ENCODE peak calls at places on chromosomes 3 and 15, in five cellular contexts. P is IMR-90, F is heart left ventricle, I is ovary, J is lower lobe of right lung. E is an unnamed sample.

GRCh38 chr15:96367436-96368200 is 37.1 kb downstream of the NR2F2 start:
- DNase-seq in J (no peak), F (no peak), P (no peak), I (no peak), E (no peak)

GRCh38 chr3:196948442-196949365 is 6.4 kb upstream of the NCBP2 start:
- DNase-seq in F (no peak), P (no peak), I (no peak), J (no peak), E (no peak)

GRCh38 chr3:131731709-131732108 is 228.9 kb upstream of the MRPL3 start:
- DNase-seq in F (no peak), J (no peak), P (no peak), I (no peak), E (no peak)

GRCh38 chr3:23664459-23664858 is 141.3 kb upstream of the UBE2E1 start:
- DNase-seq in F (no peak), P (peak), J (no peak), I (no peak), E (no peak)

GRCh38 chr3:134037168-134037567 is 7.4 kb upstream of the SLCO2A1 start:
- DNase-seq in I (no peak), F (no peak), J (no peak), P (no peak), E (no peak)

GRCh38 chr15:89812126-89812846 is 2.4 kb downstream of the ANPEP start:
- DNase-seq in P (no peak), I (no peak), J (peak), F (peak), E (peak)

GRCh38 chr3:66097647-66098046 is 58.9 kb upstream of the MAGI1 start:
- DNase-seq in P (no peak), F (no peak), I (no peak), J (no peak), E (no peak)

GRCh38 chr15:43958894-43959330 is 132.1 kb downstream of the WDR76 start:
- DNase-seq in P (peak), I (no peak), F (no peak), J (no peak), E (no peak)

GRCh38 chr3:173913397-173913796 is 515.9 kb downstream of the NLGN1 start:
- DNase-seq in I (no peak), P (peak), F (peak), J (no peak), E (no peak)

GRCh38 chr3:72756900-72757299 is 91.3 kb downstream of the SHQ1 start:
- DNase-seq in I (no peak), P (no peak), F (no peak), J (no peak), E (peak)

GRCh38 chr15:52568569-52569243 is at the start of gene ARPP19:
- DNase-seq in P (peak), J (peak), I (peak), F (peak), E (peak)

GRCh38 chr15:96974761-96975160 is 644.3 kb downstream of the NR2F2 start:
- DNase-seq in F (no peak), P (no peak), I (no peak), J (no peak), E (no peak)

GRCh38 chr3:99952306-99952705 is 134.6 kb downstream of the CMSS1 start:
- DNase-seq in I (no peak), J (no peak), F (no peak), P (peak), E (no peak)

GRCh38 chr15:40498418-40498817 is 27.6 kb downstream of the CHST14 start:
- DNase-seq in F (no peak), J (no peak), I (no peak), P (peak), E (no peak)

GRCh38 chr3:150105025-150105424 is 134.3 kb upstream of the PFN2 start:
- DNase-seq in P (no peak), I (no peak), J (no peak), F (no peak), E (no peak)

GRCh38 chr15:67259806-67260205 is 5.2 kb downstream of the IQCH start:
- DNase-seq in F (no peak), I (no peak), J (no peak), P (no peak), E (no peak)

GRCh38 chr3:82496890-82497560 is 735.6 kb upstream of the GBE1 start:
- DNase-seq in F (no peak), I (no peak), P (no peak), J (no peak), E (no peak)

GRCh38 chr3:26590919-26591318 is 31.7 kb upstream of the LRRC3B start:
- DNase-seq in J (no peak), I (no peak), P (no peak), F (no peak), E (no peak)

GRCh38 chr15:40115670-40116093 is 7.0 kb upstream of the BMF start:
- DNase-seq in I (no peak), P (no peak), F (peak), J (peak), E (peak)

GRCh38 chr15:96325579-96326331 is 4.7 kb upstream of the NR2F2 start:
- DNase-seq in F (no peak), I (no peak), J (no peak), P (peak), E (no peak)

GRCh38 chr3:49839193-49839809 is 17.1 kb downstream of the TRAIP start:
- DNase-seq in I (peak), J (peak), F (peak), P (peak), E (peak)

GRCh38 chr3:48931944-48932580 is 13.4 kb downstream of the ARIH2 start:
- DNase-seq in I (no peak), J (no peak), F (no peak), P (no peak), E (no peak)

GRCh38 chr15:22979699-22980188 is 424 bp downstream of the CYFIP1 start:
- DNase-seq in P (peak), J (no peak), I (peak), F (peak), E (no peak)

GRCh38 chr15:99226802-99227201 is 22.6 kb downstream of the TTC23 start:
- DNase-seq in F (no peak), P (no peak), J (no peak), I (no peak), E (no peak)

GRCh38 chr3:197302696-197303341 is 4.4 kb upstream of the DLG1 start:
- DNase-seq in J (no peak), I (no peak), P (peak), F (no peak), E (no peak)

GRCh38 chr15:90561344-90562244 is 31.9 kb downstream of the CRTC3 start:
- DNase-seq in I (no peak), F (no peak), J (no peak), P (peak), E (no peak)

GRCh38 chr3:137737208-137737607 is 26.9 kb upstream of the SOX14 start:
- DNase-seq in J (no peak), P (no peak), I (no peak), F (no peak), E (no peak)

GRCh38 chr3:52623234-52623792 is 62.4 kb downstream of the PBRM1 start:
- DNase-seq in I (no peak), F (no peak), P (no peak), J (no peak), E (no peak)

GRCh38 chr15:64813075-64813474 is 12.4 kb downstream of the PIF1 start:
- DNase-seq in F (peak), I (no peak), P (peak), J (no peak), E (peak)

GRCh38 chr3:66463054-66463631 is 37.7 kb downstream of the LRIG1 start:
- DNase-seq in P (peak), I (no peak), J (no peak), F (no peak), E (no peak)

GRCh38 chr15:39789736-39790135 is 7.1 kb upstream of the FSIP1 start:
- DNase-seq in I (no peak), F (no peak), J (no peak), P (peak), E (no peak)

GRCh38 chr3:19348929-19349564 is 200.7 kb downstream of the KCNH8 start:
- DNase-seq in P (peak), J (no peak), F (no peak), I (no peak), E (peak)
- TF ChIP-seq CTCF in P (peak), J (peak), F (peak), I (no peak), E (peak)

GRCh38 chr3:128113817-128114794 is 9.5 kb downstream of the RUVBL1 start:
- DNase-seq in I (no peak), F (no peak), P (no peak), J (no peak), E (no peak)
- H3K4me3 ChIP-seq in I (no peak), F (no peak), P (no peak), J (no peak), E (no peak)

GRCh38 chr3:10992017-10992945 is at the start of gene SLC6A1:
- DNase-seq in F (peak), P (no peak), J (no peak), I (peak), E (no peak)
- TF ChIP-seq CTCF in F (peak), P (no peak), J (no peak), I (no peak), E (no peak)

GRCh38 chr3:35664460-35664919 is 25.2 kb downstream of the ARPP21 start:
- DNase-seq in P (peak), I (peak), F (peak), J (peak), E (no peak)

GRCh38 chr3:35659808-35660207 is 20.5 kb downstream of the ARPP21 start:
- DNase-seq in P (no peak), J (no peak), I (no peak), F (no peak), E (no peak)

GRCh38 chr3:35666893-35667292 is 27.6 kb downstream of the ARPP21 start:
- DNase-seq in F (no peak), I (no peak), J (no peak), P (no peak), E (no peak)

GRCh38 chr3:35665390-35666055 is 26.2 kb downstream of the ARPP21 start:
- DNase-seq in P (peak), F (no peak), J (no peak), I (no peak), E (no peak)

DNA sequence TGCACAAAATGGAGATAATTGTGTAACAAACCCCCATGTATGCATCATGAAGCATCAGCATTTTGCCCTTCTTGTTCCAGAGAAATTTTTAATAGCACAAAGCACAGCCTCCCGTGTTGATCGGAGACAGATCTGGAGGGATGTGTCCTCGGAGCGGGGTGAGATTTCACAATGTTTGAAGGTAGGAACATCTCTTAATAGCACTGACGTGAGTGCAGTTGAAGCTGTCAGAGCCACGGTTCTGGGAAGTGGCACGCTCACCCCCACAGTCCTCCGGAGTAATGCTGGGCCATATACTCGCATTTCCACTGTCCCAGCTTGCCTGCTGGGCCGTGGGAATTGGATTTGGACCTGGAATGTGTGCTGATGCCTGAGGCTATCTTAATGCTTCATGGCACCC is 24.1 kb downstream of the ARPP21 start:
- DNase-seq in I (no peak), J (no peak), P (no peak), F (no peak), E (no peak)
- H3K4me3 ChIP-seq in I (no peak), J (no peak), P (no peak), F (no peak), E (no peak)

E was measured in HL-60.